ENCODE peak calls at places on chromosomes 12 and 14, in seven cellular contexts. F, L, E, Q, S, C and Z are unnamed samples.
A peak's percentile ranks its signal among the peaks of the same experiment; 100 is the strongest.

GRCh38 chr12:79082595-79082994 is 218.0 kb downstream of the SYT1 start:
- DNase-seq in E (no peak), L (no peak), Q (no peak), S (no peak), C (no peak), F (no peak), Z (no peak)

GRCh38 chr14:35998303-35998702 is 172.2 kb downstream of the BRMS1L start:
- DNase-seq in Q (no peak), F (no peak), L (no peak), S (no peak), E (no peak), C (no peak), Z (no peak)

GRCh38 chr14:60266021-60266937 is 17.3 kb downstream of the PPM1A start:
- DNase-seq in C (peak; percentile 46), L (no peak), F (no peak), Q (no peak), S (no peak), E (peak; percentile 48), Z (peak; percentile 82)

GRCh38 chr12:50213439-50213838 is 46.3 kb upstream of the CERS5 start:
- DNase-seq in F (no peak), Q (no peak), L (no peak), E (peak; percentile 13), S (no peak), C (no peak), Z (peak; percentile 58)

GRCh38 chr14:51202914-51203665 is 37.0 kb upstream of the TMX1 start:
- DNase-seq in C (no peak), F (no peak), S (no peak), L (no peak), Q (no peak), E (no peak), Z (no peak)

GRCh38 chr14:73741876-73742519 is 27.8 kb upstream of the PNMA1 start:
- DNase-seq in Q (peak; percentile 52), E (peak; percentile 11), S (peak; percentile 61), C (peak; percentile 37), L (no peak), F (peak; percentile 38), Z (no peak)

GRCh38 chr12:89756638-89757321 is 48.1 kb upstream of the ATP2B1 start:
- DNase-seq in Q (peak; percentile 87), E (peak; percentile 74), L (peak; percentile 98), C (peak; percentile 100), F (no peak), S (peak; percentile 99), Z (peak; percentile 98)

GRCh38 chr14:65847065-65847847 is 434.7 kb downstream of the FUT8 start:
- DNase-seq in S (no peak), C (no peak), L (no peak), E (peak; percentile 47), F (no peak), Q (no peak), Z (no peak)

GRCh38 chr12:26239508-26240328 is 44.3 kb downstream of the SSPN start:
- DNase-seq in C (peak; percentile 96), S (peak; percentile 30), Q (no peak), F (no peak), L (peak; percentile 99), E (no peak), Z (peak; percentile 99)

GRCh38 chr14:100159107-100159864 is at the start of gene DEGS2:
- DNase-seq in E (peak; percentile 84), C (peak; percentile 37), L (no peak), F (peak; percentile 79), S (no peak), Q (peak; percentile 81), Z (peak; percentile 56)

GRCh38 chr12:132622437-132623071 is 4.0 kb downstream of the P2RX2 start:
- DNase-seq in S (peak; percentile 84), C (peak; percentile 90), E (peak; percentile 39), L (peak; percentile 70), Q (no peak), F (no peak), Z (peak; percentile 49)

GRCh38 chr14:100358396-100358795 is 35.3 kb downstream of the SLC25A47 start:
- DNase-seq in Q (no peak), C (no peak), F (no peak), L (no peak), E (no peak), S (no peak), Z (no peak)

GRCh38 chr12:7966558-7966957 is 30.6 kb upstream of the SLC2A3 start:
- DNase-seq in C (peak; percentile 43), S (no peak), Q (no peak), L (no peak), E (no peak), F (no peak), Z (no peak)

GRCh38 chr14:105857816-105858675 is 331.7 kb downstream of the TMEM121 start:
- DNase-seq in F (peak; percentile 10), C (no peak), L (no peak), E (peak; percentile 54), Q (no peak), S (no peak), Z (no peak)

DNA sequence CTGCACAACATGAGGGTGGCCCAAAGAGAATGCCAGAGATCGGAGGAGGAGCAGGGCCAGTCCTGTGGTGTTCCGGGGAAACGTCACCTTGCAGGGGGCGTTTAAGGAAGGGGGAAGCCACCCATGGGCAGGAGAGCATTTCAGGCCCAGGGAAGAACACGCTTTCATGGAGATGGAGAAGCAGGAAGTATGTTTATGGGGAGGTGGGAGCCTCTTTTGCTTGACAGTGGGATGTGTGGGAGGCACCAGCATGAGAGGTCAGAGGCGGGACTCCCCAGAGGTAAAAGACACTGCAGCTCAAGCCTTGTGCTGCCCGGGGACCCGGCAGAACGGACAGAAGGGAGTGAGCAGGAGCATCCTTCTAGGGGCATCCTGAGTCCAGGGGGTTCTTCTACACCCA is 1.3 kb upstream of the LRTM2 start:
- DNase-seq in L (no peak), E (no peak), C (no peak), S (no peak), Q (no peak), F (no peak), Z (no peak)
- H3K4me2 ChIP-seq in L (no peak overlapping the region), E (no peak overlapping the region), C (no peak overlapping the region), S (no peak overlapping the region), Q (no peak overlapping the region), F (no peak overlapping the region), Z (no peak overlapping the region)

GRCh38 chr14:88999137-88999536 is 174.7 kb downstream of the TTC8 start:
- DNase-seq in L (no peak), Q (no peak), F (no peak), E (no peak), C (no peak), S (no peak), Z (no peak)

GRCh38 chr14:88995437-88996198 is 171.2 kb downstream of the TTC8 start:
- DNase-seq in E (no peak), L (no peak), S (peak; percentile 88), Q (no peak), F (no peak), C (peak; percentile 84), Z (peak; percentile 84)

GRCh38 chr14:89004195-89004594 is 179.7 kb downstream of the TTC8 start:
- DNase-seq in L (no peak), C (peak; percentile 72), Q (peak; percentile 46), F (no peak), S (peak; percentile 75), E (no peak), Z (no peak)

GRCh38 chr14:88998027-88998426 is 173.6 kb downstream of the TTC8 start:
- DNase-seq in L (no peak), F (no peak), C (no peak), Q (no peak), E (no peak), S (no peak), Z (no peak)

GRCh38 chr14:89000007-89000942 is 175.8 kb downstream of the TTC8 start:
- DNase-seq in C (peak; percentile 98), F (peak; percentile 52), S (peak; percentile 95), Q (peak; percentile 76), L (no peak), E (no peak), Z (peak; percentile 94)
- H3K4me2 ChIP-seq in C (peak overlapping the region; percentile 46), F (no peak overlapping the region), S (no peak overlapping the region), Q (no peak overlapping the region), L (peak overlapping the region; percentile 23), E (no peak overlapping the region), Z (peak overlapping the region; percentile 58)

DNA sequence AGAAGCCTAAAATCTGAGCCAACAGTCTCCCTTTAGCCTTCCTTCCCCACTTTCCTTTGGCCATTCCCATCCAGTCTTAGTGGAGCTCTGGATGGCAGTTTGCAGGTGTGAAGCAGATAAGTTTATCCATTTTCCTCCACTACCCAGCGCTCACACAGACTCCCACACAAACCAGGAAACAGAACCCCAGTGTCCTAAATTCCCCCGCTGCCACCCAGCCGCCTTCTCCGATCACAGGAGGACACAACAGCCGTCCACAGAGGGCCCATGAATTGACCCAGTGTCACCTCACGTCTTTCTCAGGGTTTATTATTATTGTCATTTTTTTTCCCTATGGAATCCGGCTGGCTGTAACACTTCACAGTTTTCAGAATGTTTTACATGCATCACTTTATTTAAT is 16.4 kb downstream of the CD9 start:
- DNase-seq in S (no peak), C (no peak), F (no peak), Q (no peak), E (no peak), L (no peak), Z (no peak)
- H3K4me2 ChIP-seq in S (no peak overlapping the region), C (peak overlapping the region; percentile 66), F (no peak overlapping the region), Q (peak overlapping the region; percentile 6), E (no peak overlapping the region), L (peak overlapping the region; percentile 71), Z (peak overlapping the region; percentile 72)

DNA sequence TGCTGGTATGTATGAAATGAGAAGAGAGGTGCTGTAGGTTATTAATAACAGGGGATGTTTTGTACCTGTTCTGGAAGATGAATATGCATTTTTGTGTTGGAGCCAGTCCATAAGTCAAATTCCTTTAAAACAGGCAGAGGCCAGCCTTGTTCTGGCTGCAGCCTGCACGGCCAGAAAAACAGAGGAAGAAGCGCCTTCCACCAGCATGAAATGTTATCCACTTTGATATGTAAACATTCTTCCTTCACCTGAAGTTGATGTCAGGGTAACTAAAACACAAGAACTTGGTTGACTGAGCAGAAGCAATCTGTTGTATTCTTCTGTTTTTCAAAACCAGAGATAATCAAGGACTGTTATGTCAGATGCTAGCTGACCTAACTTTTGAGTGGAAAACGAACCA is 237.9 kb upstream of the PLEKHG7 start:
- DNase-seq in Q (no peak), F (no peak), E (peak; percentile 52), L (peak; percentile 59), S (no peak), C (no peak), Z (no peak)
- H3K4me2 ChIP-seq in Q (peak overlapping the region; percentile 4), F (no peak overlapping the region), E (peak overlapping the region; percentile 91), L (peak overlapping the region; percentile 15), S (no peak overlapping the region), C (no peak overlapping the region), Z (no peak overlapping the region)

GRCh38 chr12:9079883-9080673 is 35.6 kb downstream of the A2M start:
- DNase-seq in E (no peak), Q (no peak), S (no peak), F (no peak), L (no peak), C (no peak), Z (no peak)
- H3K4me2 ChIP-seq in E (no peak overlapping the region), Q (no peak overlapping the region), S (no peak overlapping the region), F (no peak overlapping the region), L (no peak overlapping the region), C (no peak overlapping the region), Z (no peak overlapping the region)

GRCh38 chr12:118345355-118345754 is 27.4 kb downstream of the TAOK3 start:
- DNase-seq in E (no peak), S (no peak), F (no peak), C (no peak), L (no peak), Q (no peak), Z (no peak)
- H3K4me2 ChIP-seq in E (no peak overlapping the region), S (no peak overlapping the region), F (no peak overlapping the region), C (no peak overlapping the region), L (no peak overlapping the region), Q (no peak overlapping the region), Z (no peak overlapping the region)

GRCh38 chr14:89720076-89720687 is 234.3 kb downstream of the EFCAB11 start:
- DNase-seq in C (no peak), F (no peak), Q (no peak), E (no peak), S (no peak), L (no peak), Z (no peak)
- H3K4me2 ChIP-seq in C (no peak overlapping the region), F (no peak overlapping the region), Q (no peak overlapping the region), E (peak overlapping the region; percentile 65), S (no peak overlapping the region), L (no peak overlapping the region), Z (no peak overlapping the region)